ENCODE peak calls at places on chromosome 13, in nine cellular contexts. One of them, this sample, is unnamed.

GRCh38 chr13:114034481-114034891 is 60.6 kb upstream of the C13orf46 start:
- DNase-seq in IMR-90: peak
- DNase-seq in keratinocyte: no peak
- DNase-seq in osteocyte: no peak
- DNase-seq in mammary epithelial cell: no peak
- DNase-seq in cardiac fibroblast: peak
- DNase-seq in AG09309: no peak
- DNase-seq in brain microvascular endothelial cell: no peak
- DNase-seq in WTC11: no peak
- DNase-seq in this sample: peak

GRCh38 chr13:79491715-79492114 is 10.8 kb downstream of the NDFIP2 start:
- DNase-seq in AG09309: peak
- DNase-seq in IMR-90: peak
- DNase-seq in brain microvascular endothelial cell: no peak
- DNase-seq in cardiac fibroblast: peak
- DNase-seq in osteocyte: no peak
- DNase-seq in keratinocyte: peak
- DNase-seq in WTC11: no peak
- DNase-seq in mammary epithelial cell: peak
- DNase-seq in this sample: peak

GRCh38 chr13:78875792-78876580 is 217.0 kb upstream of the OBI1 start:
- DNase-seq in keratinocyte: no peak
- DNase-seq in IMR-90: no peak
- DNase-seq in WTC11: peak
- DNase-seq in osteocyte: no peak
- DNase-seq in cardiac fibroblast: no peak
- DNase-seq in mammary epithelial cell: no peak
- DNase-seq in brain microvascular endothelial cell: no peak
- DNase-seq in AG09309: no peak
- DNase-seq in this sample: no peak

GRCh38 chr13:109945206-109945960 is 159.0 kb upstream of the IRS2 start:
- DNase-seq in IMR-90: peak
- DNase-seq in keratinocyte: peak
- DNase-seq in mammary epithelial cell: peak
- DNase-seq in AG09309: peak
- DNase-seq in WTC11: no peak
- DNase-seq in brain microvascular endothelial cell: peak
- DNase-seq in cardiac fibroblast: peak
- DNase-seq in osteocyte: no peak
- DNase-seq in this sample: peak

GRCh38 chr13:42039457-42039945 is 8.9 kb upstream of the DGKH start:
- DNase-seq in WTC11: no peak
- DNase-seq in brain microvascular endothelial cell: no peak
- DNase-seq in AG09309: no peak
- DNase-seq in IMR-90: no peak
- DNase-seq in osteocyte: no peak
- DNase-seq in keratinocyte: no peak
- DNase-seq in mammary epithelial cell: no peak
- DNase-seq in cardiac fibroblast: no peak
- DNase-seq in this sample: no peak

GRCh38 chr13:43305416-43305815 is 282.0 kb downstream of the DNAJC15 start:
- DNase-seq in osteocyte: no peak
- DNase-seq in WTC11: no peak
- DNase-seq in brain microvascular endothelial cell: no peak
- DNase-seq in keratinocyte: no peak
- DNase-seq in IMR-90: peak
- DNase-seq in AG09309: no peak
- DNase-seq in mammary epithelial cell: no peak
- DNase-seq in cardiac fibroblast: peak
- DNase-seq in this sample: no peak

GRCh38 chr13:53200498-53201453 is 172.2 kb downstream of the OLFM4 start:
- DNase-seq in cardiac fibroblast: peak
- DNase-seq in keratinocyte: no peak
- DNase-seq in IMR-90: peak
- DNase-seq in mammary epithelial cell: no peak
- DNase-seq in osteocyte: no peak
- DNase-seq in brain microvascular endothelial cell: no peak
- DNase-seq in WTC11: peak
- DNase-seq in AG09309: no peak
- DNase-seq in this sample: no peak

GRCh38 chr13:99374169-99374991 is 67.2 kb upstream of the GPR183 start:
- DNase-seq in AG09309: no peak
- DNase-seq in WTC11: no peak
- DNase-seq in osteocyte: peak
- DNase-seq in cardiac fibroblast: no peak
- DNase-seq in IMR-90: no peak
- DNase-seq in mammary epithelial cell: no peak
- DNase-seq in brain microvascular endothelial cell: no peak
- DNase-seq in keratinocyte: no peak
- DNase-seq in this sample: no peak

GRCh38 chr13:45974500-45974899 is 78.0 kb downstream of the ZC3H13 start:
- DNase-seq in cardiac fibroblast: no peak
- DNase-seq in IMR-90: no peak
- DNase-seq in mammary epithelial cell: peak
- DNase-seq in brain microvascular endothelial cell: no peak
- DNase-seq in osteocyte: no peak
- DNase-seq in keratinocyte: peak
- DNase-seq in AG09309: no peak
- DNase-seq in WTC11: no peak
- DNase-seq in this sample: no peak

GRCh38 chr13:50678464-50679162 is 164.9 kb downstream of the DLEU7 start:
- DNase-seq in WTC11: no peak
- DNase-seq in IMR-90: peak
- DNase-seq in mammary epithelial cell: peak
- DNase-seq in cardiac fibroblast: peak
- DNase-seq in AG09309: peak
- DNase-seq in brain microvascular endothelial cell: peak
- DNase-seq in keratinocyte: no peak
- DNase-seq in osteocyte: no peak
- DNase-seq in this sample: peak

GRCh38 chr13:77698211-77699058 is 948 bp downstream of the SLAIN1 start:
- DNase-seq in WTC11: peak
- DNase-seq in brain microvascular endothelial cell: no peak
- DNase-seq in mammary epithelial cell: no peak
- DNase-seq in keratinocyte: no peak
- DNase-seq in osteocyte: no peak
- DNase-seq in cardiac fibroblast: peak
- DNase-seq in IMR-90: no peak
- DNase-seq in AG09309: no peak
- DNase-seq in this sample: no peak
- TF ChIP-seq CTCF in WTC11: no peak
- TF ChIP-seq CTCF in brain microvascular endothelial cell: no peak
- TF ChIP-seq CTCF in mammary epithelial cell: no peak
- TF ChIP-seq CTCF in keratinocyte: no peak
- TF ChIP-seq CTCF in osteocyte: no peak
- TF ChIP-seq CTCF in cardiac fibroblast: no peak
- TF ChIP-seq CTCF in IMR-90: no peak
- TF ChIP-seq CTCF in AG09309: no peak
- TF ChIP-seq CTCF in this sample: no peak

DNA sequence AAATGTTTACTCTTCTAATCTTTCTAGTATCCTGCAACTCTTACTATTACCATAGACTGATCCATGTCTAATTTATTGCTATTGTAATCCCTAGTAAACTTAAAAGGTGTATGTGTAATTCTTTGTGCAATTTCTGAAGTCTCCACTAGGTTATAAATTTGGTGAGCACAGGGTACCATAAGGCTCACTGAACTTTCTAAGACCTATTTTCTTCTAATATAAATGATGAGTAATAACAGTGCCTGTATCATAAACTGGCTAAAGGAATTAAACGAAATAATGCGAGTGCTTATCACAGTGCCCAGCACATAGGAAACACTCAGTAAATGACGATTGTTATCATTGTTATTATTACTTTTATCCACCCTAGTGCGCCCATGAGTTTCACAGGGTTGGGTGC is 119.1 kb downstream of the KLF12 start:
- DNase-seq in brain microvascular endothelial cell: no peak
- DNase-seq in AG09309: no peak
- DNase-seq in osteocyte: no peak
- DNase-seq in keratinocyte: no peak
- DNase-seq in cardiac fibroblast: peak
- DNase-seq in mammary epithelial cell: no peak
- DNase-seq in IMR-90: peak
- DNase-seq in WTC11: no peak
- DNase-seq in this sample: no peak
- TF ChIP-seq CTCF in brain microvascular endothelial cell: no peak
- TF ChIP-seq CTCF in AG09309: no peak
- TF ChIP-seq CTCF in osteocyte: peak
- TF ChIP-seq CTCF in keratinocyte: peak
- TF ChIP-seq CTCF in cardiac fibroblast: peak
- TF ChIP-seq CTCF in mammary epithelial cell: peak
- TF ChIP-seq CTCF in IMR-90: peak
- TF ChIP-seq CTCF in WTC11: peak
- TF ChIP-seq CTCF in this sample: peak

GRCh38 chr13:40780822-40781401 is 8.5 kb upstream of the SLC25A15 start:
- DNase-seq in osteocyte: peak
- DNase-seq in AG09309: no peak
- DNase-seq in cardiac fibroblast: peak
- DNase-seq in keratinocyte: no peak
- DNase-seq in WTC11: no peak
- DNase-seq in mammary epithelial cell: no peak
- DNase-seq in brain microvascular endothelial cell: peak
- DNase-seq in IMR-90: peak
- DNase-seq in this sample: peak
- TF ChIP-seq CTCF in osteocyte: no peak
- TF ChIP-seq CTCF in AG09309: peak
- TF ChIP-seq CTCF in cardiac fibroblast: peak
- TF ChIP-seq CTCF in keratinocyte: no peak
- TF ChIP-seq CTCF in WTC11: no peak
- TF ChIP-seq CTCF in mammary epithelial cell: no peak
- TF ChIP-seq CTCF in brain microvascular endothelial cell: peak
- TF ChIP-seq CTCF in IMR-90: peak
- TF ChIP-seq CTCF in this sample: no peak

GRCh38 chr13:30880756-30881155 is 25.3 kb upstream of the MEDAG start:
- DNase-seq in cardiac fibroblast: peak
- DNase-seq in mammary epithelial cell: peak
- DNase-seq in osteocyte: peak
- DNase-seq in keratinocyte: no peak
- DNase-seq in brain microvascular endothelial cell: peak
- DNase-seq in IMR-90: peak
- DNase-seq in AG09309: peak
- DNase-seq in WTC11: no peak
- DNase-seq in this sample: peak

GRCh38 chr13:30882996-30883766 is 22.9 kb upstream of the MEDAG start:
- DNase-seq in IMR-90: no peak
- DNase-seq in WTC11: no peak
- DNase-seq in cardiac fibroblast: no peak
- DNase-seq in mammary epithelial cell: no peak
- DNase-seq in osteocyte: peak
- DNase-seq in keratinocyte: no peak
- DNase-seq in AG09309: no peak
- DNase-seq in brain microvascular endothelial cell: no peak
- DNase-seq in this sample: no peak

GRCh38 chr13:30881931-30882899 is 23.9 kb upstream of the MEDAG start:
- DNase-seq in AG09309: no peak
- DNase-seq in brain microvascular endothelial cell: no peak
- DNase-seq in IMR-90: no peak
- DNase-seq in cardiac fibroblast: no peak
- DNase-seq in WTC11: no peak
- DNase-seq in mammary epithelial cell: no peak
- DNase-seq in osteocyte: peak
- DNase-seq in keratinocyte: no peak
- DNase-seq in this sample: no peak

GRCh38 chr13:30881191-30881651 is 24.9 kb upstream of the MEDAG start:
- DNase-seq in keratinocyte: no peak
- DNase-seq in osteocyte: peak
- DNase-seq in AG09309: no peak
- DNase-seq in cardiac fibroblast: no peak
- DNase-seq in mammary epithelial cell: no peak
- DNase-seq in brain microvascular endothelial cell: no peak
- DNase-seq in WTC11: no peak
- DNase-seq in IMR-90: no peak
- DNase-seq in this sample: no peak

GRCh38 chr13:30884543-30884942 is 21.5 kb upstream of the MEDAG start:
- DNase-seq in brain microvascular endothelial cell: no peak
- DNase-seq in osteocyte: peak
- DNase-seq in AG09309: no peak
- DNase-seq in mammary epithelial cell: no peak
- DNase-seq in WTC11: no peak
- DNase-seq in keratinocyte: no peak
- DNase-seq in cardiac fibroblast: no peak
- DNase-seq in IMR-90: no peak
- DNase-seq in this sample: no peak
- TF ChIP-seq CTCF in brain microvascular endothelial cell: no peak
- TF ChIP-seq CTCF in osteocyte: no peak
- TF ChIP-seq CTCF in AG09309: no peak
- TF ChIP-seq CTCF in mammary epithelial cell: no peak
- TF ChIP-seq CTCF in WTC11: no peak
- TF ChIP-seq CTCF in keratinocyte: no peak
- TF ChIP-seq CTCF in cardiac fibroblast: no peak
- TF ChIP-seq CTCF in IMR-90: no peak
- TF ChIP-seq CTCF in this sample: no peak

GRCh38 chr13:63636231-63636993 is 2220.8 kb upstream of the PCDH20 start:
- DNase-seq in IMR-90: no peak
- DNase-seq in AG09309: no peak
- DNase-seq in cardiac fibroblast: peak
- DNase-seq in keratinocyte: no peak
- DNase-seq in brain microvascular endothelial cell: no peak
- DNase-seq in mammary epithelial cell: no peak
- DNase-seq in WTC11: no peak
- DNase-seq in osteocyte: no peak
- DNase-seq in this sample: peak
- TF ChIP-seq CTCF in IMR-90: peak
- TF ChIP-seq CTCF in AG09309: no peak
- TF ChIP-seq CTCF in cardiac fibroblast: peak
- TF ChIP-seq CTCF in keratinocyte: no peak
- TF ChIP-seq CTCF in brain microvascular endothelial cell: peak
- TF ChIP-seq CTCF in mammary epithelial cell: peak
- TF ChIP-seq CTCF in WTC11: no peak
- TF ChIP-seq CTCF in osteocyte: peak
- TF ChIP-seq CTCF in this sample: peak

DNA sequence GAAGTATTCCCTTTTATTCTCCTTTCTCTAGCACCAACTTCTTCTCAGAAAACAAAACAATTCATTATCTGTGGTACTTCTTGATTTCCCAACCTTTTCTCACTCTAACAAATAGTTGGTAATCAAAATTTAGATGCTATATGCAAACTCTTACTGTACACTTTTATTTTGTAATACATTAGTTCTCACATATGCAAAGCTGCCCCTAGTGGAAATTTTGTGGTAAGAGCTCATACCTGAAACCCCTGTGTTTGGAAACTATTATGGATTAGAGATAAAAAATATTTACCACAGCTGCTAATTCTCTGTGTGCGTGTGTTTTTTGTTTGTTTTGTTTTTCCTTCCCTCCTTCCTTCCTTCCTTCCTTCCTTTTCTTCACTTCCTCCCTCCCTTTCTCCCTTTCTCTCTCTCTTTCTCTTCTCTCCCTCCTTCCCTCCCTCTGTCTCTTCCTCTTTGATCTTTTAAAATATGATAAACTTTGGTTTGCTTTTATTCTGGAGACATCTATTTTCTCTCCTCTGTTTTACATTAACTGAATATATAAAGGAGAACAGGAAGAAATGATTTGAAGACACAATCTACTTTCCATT is 537.4 kb downstream of the SLITRK6 start:
- DNase-seq in AG09309: no peak
- DNase-seq in mammary epithelial cell: no peak
- DNase-seq in IMR-90: peak
- DNase-seq in cardiac fibroblast: no peak
- DNase-seq in keratinocyte: no peak
- DNase-seq in WTC11: no peak
- DNase-seq in osteocyte: no peak
- DNase-seq in brain microvascular endothelial cell: no peak
- DNase-seq in this sample: peak
- TF ChIP-seq CTCF in AG09309: peak
- TF ChIP-seq CTCF in mammary epithelial cell: peak
- TF ChIP-seq CTCF in IMR-90: peak
- TF ChIP-seq CTCF in cardiac fibroblast: peak
- TF ChIP-seq CTCF in keratinocyte: peak
- TF ChIP-seq CTCF in WTC11: peak
- TF ChIP-seq CTCF in osteocyte: peak
- TF ChIP-seq CTCF in brain microvascular endothelial cell: peak
- TF ChIP-seq CTCF in this sample: peak